ENCODE peak calls at places on chromosome 9, in seven cellular contexts. G is T-helper 17 cell, V is left cardiac atrium, P is PC-3, Y is left lung, L is right lobe of liver, J is sciatic nerve. F is an unnamed sample.

GRCh38 chr9:135365013-135365768 is 114.4 kb upstream of the PPP1R26 start:
- ATAC-seq in G (no peak), V (no peak), P (no peak), Y (no peak), L (no peak), J (no peak), F (no peak)

GRCh38 chr9:92035687-92036410 is 79.4 kb downstream of the SPTLC1 start:
- ATAC-seq in G (no peak), V (peak), P (no peak), Y (peak), L (no peak), J (peak), F (no peak)

GRCh38 chr9:111983484-111983908 is 86.9 kb downstream of the UGCG start:
- ATAC-seq in G (peak), V (no peak), P (no peak), Y (no peak), L (peak), J (no peak), F (peak)

GRCh38 chr9:79572891-79573696 is 1.3 kb downstream of the TLE4 start:
- ATAC-seq in G (no peak), V (no peak), P (no peak), Y (peak), L (no peak), J (no peak), F (no peak)

GRCh38 chr9:135944444-135945252 is 16.5 kb downstream of the UBAC1 start:
- ATAC-seq in G (no peak), V (no peak), P (no peak), Y (no peak), L (no peak), J (no peak), F (no peak)

GRCh38 chr9:81264516-81264915 is 424.8 kb downstream of the TLE1 start:
- ATAC-seq in G (no peak), V (peak), P (no peak), Y (no peak), L (no peak), J (no peak), F (no peak)

GRCh38 chr9:95124582-95125359 is 192.7 kb downstream of the FANCC start:
- ATAC-seq in G (no peak), V (peak), P (no peak), Y (no peak), L (peak), J (no peak), F (peak)

GRCh38 chr9:94639996-94640376 is 668 bp upstream of the FBP1 start:
- ATAC-seq in G (no peak), V (no peak), P (peak), Y (peak), L (peak), J (no peak), F (no peak)

GRCh38 chr9:115939065-115939765 is 214.4 kb upstream of the PAPPA start:
- ATAC-seq in G (no peak), V (peak), P (peak), Y (no peak), L (no peak), J (no peak), F (no peak)

GRCh38 chr9:136915632-136916329 is 28.8 kb downstream of the FBXW5 start:
- ATAC-seq in G (no peak), V (no peak), P (no peak), Y (no peak), L (no peak), J (no peak), F (no peak)

GRCh38 chr9:108040783-108041182 is 551.2 kb upstream of the KLF4 start:
- ATAC-seq in G (no peak), V (peak), P (peak), Y (no peak), L (no peak), J (no peak), F (peak)